ENCODE peak calls at places on chromosomes 1 and 21, in ten cellular contexts. V, T, I, H, O, B, C, L, A and W are unnamed samples.

GRCh38 chr1:48203287-48203900 is 19.1 kb upstream of the SLC5A9 start:
- DNase-seq in O (peak; percentile 77), C (no peak), I (peak; percentile 48), V (peak; percentile 47), L (peak; percentile 22), B (peak; percentile 23), H (peak; percentile 75), A (peak; percentile 5), T (peak; percentile 7), W (peak; percentile 39)

GRCh38 chr21:26297856-26298255 is 127.3 kb upstream of the APP start:
- DNase-seq in B (no peak), C (no peak), I (no peak), T (no peak), A (no peak), L (no peak), O (no peak), V (no peak), H (no peak), W (no peak)

GRCh38 chr1:230277201-230277771 is 148.8 kb downstream of the PGBD5 start:
- DNase-seq in H (no peak), A (no peak), V (peak; percentile 94), O (no peak), L (no peak), T (no peak), B (no peak), C (peak; percentile 93), I (no peak), W (peak; percentile 73)

GRCh38 chr1:8862528-8862927 is 16.0 kb downstream of the ENO1 start:
- DNase-seq in T (no peak), H (peak; percentile 64), A (no peak), L (no peak), B (no peak), I (no peak), C (peak; percentile 75), O (peak; percentile 30), V (peak; percentile 71), W (peak; percentile 57)

GRCh38 chr1:207747627-207748492 is 4.0 kb upstream of the CD46 start:
- DNase-seq in I (no peak), B (no peak), O (no peak), A (no peak), C (peak; percentile 63), H (no peak), T (no peak), V (no peak), L (no peak), W (peak; percentile 77)

GRCh38 chr1:224623743-224624333 is 7.7 kb downstream of the CNIH3 start:
- DNase-seq in T (peak; percentile 99), V (no peak), C (no peak), I (peak; percentile 85), B (no peak), O (peak; percentile 94), H (no peak), A (peak; percentile 50), L (peak; percentile 97), W (peak; percentile 17)

GRCh38 chr1:42931108-42931539 is 27.5 kb downstream of the SLC2A1 start:
- DNase-seq in H (peak; percentile 76), B (no peak), C (peak; percentile 79), V (peak; percentile 67), A (no peak), I (peak; percentile 27), L (peak; percentile 39), O (peak; percentile 46), T (peak; percentile 41), W (peak; percentile 64)

GRCh38 chr1:145707183-145707867 is at the start of gene PDZK1:
- DNase-seq in H (no peak), C (peak; percentile 37), T (no peak), I (no peak), A (peak; percentile 38), B (no peak), O (peak; percentile 55), V (peak; percentile 25), L (no peak), W (no peak)

GRCh38 chr1:244112046-244112445 is 61.0 kb downstream of the ZBTB18 start:
- DNase-seq in B (no peak), I (no peak), O (no peak), L (no peak), C (no peak), T (peak; percentile 74), A (no peak), V (no peak), H (no peak), W (no peak)

GRCh38 chr1:29122987-29123870 is 474 bp downstream of the TMEM200B start:
- DNase-seq in H (no peak), O (no peak), I (no peak), L (peak; percentile 16), C (no peak), V (peak; percentile 59), B (no peak), T (peak; percentile 49), A (no peak), W (no peak)

DNA sequence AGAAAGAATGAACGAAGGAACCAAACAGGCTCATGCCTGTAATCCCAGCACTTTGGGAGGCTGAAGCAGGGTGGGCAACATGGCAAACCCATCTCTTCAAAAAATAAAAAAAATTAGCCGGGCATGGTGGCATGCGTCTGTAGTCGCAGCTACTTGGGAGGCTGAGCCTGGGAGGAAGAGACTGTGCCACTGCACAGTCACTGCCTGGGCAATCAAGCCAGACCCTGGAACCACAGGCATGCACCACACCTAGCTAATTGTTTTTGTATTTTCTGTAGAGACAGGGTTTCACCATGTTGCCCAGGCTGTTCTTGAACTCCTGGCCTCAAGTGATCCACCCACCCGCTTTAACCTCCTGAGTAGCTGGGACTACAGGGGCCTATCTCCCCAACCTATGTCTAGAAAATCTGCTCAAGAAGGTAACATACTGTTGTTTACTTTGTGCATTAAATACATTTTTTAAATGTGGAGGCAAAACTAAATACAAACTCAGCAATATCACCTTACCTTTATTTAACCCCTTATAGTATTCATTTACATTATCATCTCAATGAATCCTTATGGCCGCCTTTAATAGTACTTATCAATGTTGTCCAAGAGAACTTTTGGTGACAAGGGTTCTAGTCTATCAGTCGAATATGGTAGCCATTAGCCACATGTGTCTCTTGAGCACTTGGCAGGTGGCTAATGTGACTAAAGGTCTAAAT is 2.7 kb downstream of the KHDC4 start:
- DNase-seq in H (no peak), T (peak; percentile 55), C (no peak), A (peak; percentile 54), B (no peak), L (no peak), O (peak; percentile 64), I (peak; percentile 68), V (no peak), W (no peak)
- H4K20me1 ChIP-seq in H (peaks cover 5% of the 10 kb centered on the region), T (no peaks in the 10 kb centered on the region), C (no peaks in the 10 kb centered on the region), A (peaks cover 51% of the 10 kb centered on the region), B (peaks cover 31% of the 10 kb centered on the region), L (peaks cover 47% of the 10 kb centered on the region), O (peaks cover 50% of the 10 kb centered on the region), I (peaks cover 2% of the 10 kb centered on the region), V (peaks cover 48% of the 10 kb centered on the region), W (peaks cover 24% of the 10 kb centered on the region)

DNA sequence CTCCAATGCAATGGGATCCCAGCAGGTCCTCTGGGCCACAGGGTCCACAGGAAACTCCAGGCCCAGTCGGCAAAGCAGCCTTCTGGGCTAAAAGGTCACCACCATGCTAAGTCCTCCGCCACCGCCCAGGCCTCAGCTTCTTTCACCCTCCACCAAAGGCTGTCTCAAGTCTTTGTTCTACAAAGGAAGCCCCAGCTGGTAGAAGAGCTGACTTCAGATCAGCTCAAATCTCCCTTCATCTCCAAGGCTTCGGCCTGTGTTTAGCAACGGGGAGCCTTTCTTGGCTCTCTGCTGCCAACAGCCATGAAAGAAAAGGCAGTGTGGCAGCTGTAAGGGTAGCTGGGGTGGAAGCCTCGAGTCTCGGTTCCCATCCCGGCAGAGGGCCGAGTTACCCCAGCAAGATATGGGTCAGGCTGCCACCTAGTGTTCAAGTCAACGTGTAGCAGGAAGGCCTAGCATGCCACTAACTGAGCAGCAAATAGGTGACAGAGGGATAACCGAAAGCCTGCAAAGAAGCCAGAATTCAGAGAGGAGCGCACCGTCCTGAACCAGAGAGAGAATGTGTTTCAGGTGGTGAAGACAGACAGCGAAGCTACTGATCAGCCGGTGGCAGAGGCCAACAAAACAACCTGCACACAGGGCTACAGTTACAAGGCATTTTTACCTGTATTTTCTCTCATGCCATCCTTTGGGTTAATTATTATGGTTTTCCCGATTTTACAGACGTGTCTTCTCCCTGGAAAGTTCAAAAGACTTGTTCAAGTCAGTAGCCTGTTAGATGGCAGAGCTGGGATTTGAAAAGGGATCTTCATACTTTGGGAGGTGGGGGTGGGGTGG is 26.8 kb upstream of the CRNN start:
- DNase-seq in T (peak; percentile 55), I (peak; percentile 68), A (peak; percentile 55), L (peak; percentile 54), O (peak; percentile 82), C (peak; percentile 40), V (peak; percentile 7), H (peak; percentile 83), B (peak; percentile 63), W (peak; percentile 79)
- TF ChIP-seq CTCF in T (peak; percentile 82), I (peak; percentile 91), A (peak; percentile 87), L (peak; percentile 78), O (peak; percentile 94), C (peak; percentile 57), V (peak; percentile 27), H (peak; percentile 86), B (peak; percentile 93), W (peak; percentile 86)

GRCh38 chr1:246415028-246415427 is 92.1 kb downstream of the SMYD3 start:
- DNase-seq in V (no peak), O (no peak), L (no peak), H (no peak), T (no peak), I (no peak), C (no peak), A (no peak), B (no peak), W (no peak)

GRCh38 chr1:246417813-246418564 is 89.1 kb downstream of the SMYD3 start:
- DNase-seq in L (no peak), C (no peak), H (no peak), B (no peak), O (no peak), V (no peak), T (no peak), I (no peak), A (no peak), W (no peak)

GRCh38 chr1:246417152-246417812 is 89.8 kb downstream of the SMYD3 start:
- DNase-seq in L (peak; percentile 73), H (no peak), A (no peak), C (no peak), T (peak; percentile 87), O (peak; percentile 25), B (no peak), I (peak; percentile 15), V (no peak), W (no peak)

GRCh38 chr1:246418565-246419312 is 88.3 kb downstream of the SMYD3 start:
- DNase-seq in O (no peak), L (no peak), H (no peak), A (no peak), B (no peak), I (no peak), C (no peak), V (no peak), T (no peak), W (no peak)

DNA sequence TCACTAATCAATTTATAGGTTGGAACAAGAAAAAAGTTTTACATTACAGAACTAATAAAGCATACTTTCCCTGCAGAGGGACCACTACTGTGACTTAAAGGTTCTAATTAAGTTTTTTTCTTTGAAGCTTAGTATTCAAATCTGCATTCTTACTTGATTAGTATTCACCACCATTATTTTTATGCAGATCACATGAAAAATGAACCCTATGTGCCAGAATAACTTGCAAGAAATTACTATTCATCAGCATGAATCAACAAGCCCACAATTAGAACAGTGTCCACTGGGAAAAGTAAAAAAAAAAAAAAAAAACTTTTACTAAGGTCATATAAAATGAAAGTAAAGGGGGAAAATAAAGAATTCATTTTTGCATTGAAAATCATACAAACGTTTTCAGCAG is 90.8 kb downstream of the SMYD3 start:
- DNase-seq in L (no peak), C (no peak), I (no peak), O (no peak), H (no peak), A (no peak), V (no peak), T (peak; percentile 53), B (no peak), W (no peak)
- H3K9me3 ChIP-seq in L (peaks cover 4% of the 10 kb centered on the region), C (no peaks in the 10 kb centered on the region), I (peaks cover 7% of the 10 kb centered on the region), O (no peaks in the 10 kb centered on the region), H (peaks cover 24% of the 10 kb centered on the region), A (no peaks in the 10 kb centered on the region), V (no peaks in the 10 kb centered on the region), T (no peaks in the 10 kb centered on the region), B (no peaks in the 10 kb centered on the region), W (no peaks in the 10 kb centered on the region)

GRCh38 chr1:147895123-147895522 is 7.5 kb upstream of the GJA8 start:
- DNase-seq in H (no peak), B (no peak), A (no peak), V (no peak), I (no peak), C (no peak), L (no peak), T (no peak), O (peak; percentile 96), W (no peak)
- H4K20me1 ChIP-seq in H (no peaks in the 10 kb centered on the region), B (no peaks in the 10 kb centered on the region), A (no peaks in the 10 kb centered on the region), V (peaks cover 10% of the 10 kb centered on the region), I (no peaks in the 10 kb centered on the region), C (no peaks in the 10 kb centered on the region), L (no peaks in the 10 kb centered on the region), T (no peaks in the 10 kb centered on the region), O (no peaks in the 10 kb centered on the region), W (no peaks in the 10 kb centered on the region)